ENCODE peak calls at places on chromosomes 16 and 17, in ten cellular contexts. I, W, O, T, D, Z, X, K, Q and J are unnamed samples.

GRCh38 chr17:18896146-18896545 is 38.2 kb downstream of the PRPSAP2 start:
- DNase-seq in I (no peak), W (no peak), O (no peak), T (no peak), D (no peak), Z (no peak), X (no peak), K (no peak), Q (no peak), J (no peak)

GRCh38 chr17:63927464-63928171 is 4.5 kb downstream of the CD79B start:
- DNase-seq in I (no peak), W (no peak), O (no peak), T (no peak), D (no peak), Z (no peak), X (no peak), K (no peak), Q (no peak), J (no peak)

GRCh38 chr17:6305613-6306360 is 129.1 kb downstream of the AIPL1 start:
- DNase-seq in I (no peak), W (no peak), O (no peak), T (no peak), D (no peak), Z (no peak), X (no peak), K (no peak), Q (peak), J (no peak)

GRCh38 chr16:84650062-84650991 is 2.0 kb downstream of the KLHL36 start:
- DNase-seq in I (peak), W (no peak), O (no peak), T (no peak), D (peak), Z (no peak), X (peak), K (peak), Q (no peak), J (no peak)

GRCh38 chr17:47684535-47685193 is 9.3 kb upstream of the TBKBP1 start:
- DNase-seq in I (no peak), W (no peak), O (no peak), T (no peak), D (no peak), Z (no peak), X (no peak), K (no peak), Q (no peak), J (no peak)

GRCh38 chr17:48310748-48311213 is 119.2 kb downstream of the SKAP1 start:
- DNase-seq in I (no peak), W (no peak), O (no peak), T (no peak), D (no peak), Z (no peak), X (no peak), K (no peak), Q (peak), J (no peak)

GRCh38 chr16:24289301-24289700 is 33.2 kb downstream of the CACNG3 start:
- DNase-seq in I (no peak), W (no peak), O (no peak), T (no peak), D (no peak), Z (no peak), X (no peak), K (no peak), Q (no peak), J (no peak)

GRCh38 chr16:80144191-80144590 is 396.6 kb upstream of the DYNLRB2 start:
- DNase-seq in I (peak), W (no peak), O (no peak), T (no peak), D (no peak), Z (no peak), X (no peak), K (no peak), Q (no peak), J (no peak)

GRCh38 chr16:56306690-56307533 is 115.6 kb downstream of the GNAO1 start:
- DNase-seq in I (no peak), W (no peak), O (no peak), T (no peak), D (no peak), Z (no peak), X (no peak), K (no peak), Q (no peak), J (no peak)

GRCh38 chr17:1736348-1737281 is 6.1 kb upstream of the SERPINF2 start:
- DNase-seq in I (peak), W (no peak), O (peak), T (peak), D (peak), Z (no peak), X (peak), K (no peak), Q (peak), J (no peak)

GRCh38 chr17:67069591-67070136 is 25.3 kb downstream of the CACNG1 start:
- DNase-seq in I (no peak), W (no peak), O (no peak), T (no peak), D (no peak), Z (no peak), X (no peak), K (no peak), Q (no peak), J (no peak)

GRCh38 chr16:17232487-17232886 is 238.3 kb downstream of the XYLT1 start:
- DNase-seq in I (no peak), W (no peak), O (no peak), T (no peak), D (no peak), Z (no peak), X (no peak), K (no peak), Q (no peak), J (no peak)

GRCh38 chr16:12390644-12391043 is 413.0 kb downstream of the CPPED1 start:
- DNase-seq in I (peak), W (no peak), O (no peak), T (no peak), D (peak), Z (no peak), X (peak), K (no peak), Q (no peak), J (no peak)

GRCh38 chr16:65178151-65178550 is 56.3 kb upstream of the CDH11 start:
- DNase-seq in I (peak), W (no peak), O (no peak), T (no peak), D (peak), Z (no peak), X (peak), K (no peak), Q (no peak), J (no peak)

GRCh38 chr17:42894283-42895184 is 6.1 kb upstream of the G6PC1 start:
- DNase-seq in I (no peak), W (no peak), O (peak), T (no peak), D (no peak), Z (no peak), X (no peak), K (no peak), Q (no peak), J (no peak)

GRCh38 chr17:31561469-31562412 is 170.3 kb downstream of the RAB11FIP4 start:
- DNase-seq in I (peak), W (no peak), O (no peak), T (no peak), D (no peak), Z (no peak), X (peak), K (no peak), Q (no peak), J (no peak)

GRCh38 chr16:745739-746138 is 4.9 kb upstream of the CIAO3 start:
- DNase-seq in I (no peak), W (no peak), O (no peak), T (no peak), D (no peak), Z (no peak), X (no peak), K (no peak), Q (peak), J (no peak)

GRCh38 chr16:81279375-81279774 is 35.4 kb upstream of the GAN start:
- DNase-seq in I (peak), W (no peak), O (no peak), T (no peak), D (peak), Z (no peak), X (peak), K (no peak), Q (no peak), J (no peak)

GRCh38 chr17:19002191-19002590 is 2.4 kb downstream of the FAM83G start:
- DNase-seq in I (no peak), W (no peak), O (no peak), T (no peak), D (no peak), Z (no peak), X (no peak), K (no peak), Q (no peak), J (no peak)

GRCh38 chr17:82900741-82901140 is 60.9 kb upstream of the ZNF750 start:
- DNase-seq in I (no peak), W (no peak), O (no peak), T (no peak), D (peak), Z (no peak), X (no peak), K (no peak), Q (no peak), J (no peak)

GRCh38 chr17:43645765-43646481 is 15.8 kb downstream of the MEOX1 start:
- DNase-seq in I (peak), W (peak), O (peak), T (peak), D (no peak), Z (no peak), X (peak), K (no peak), Q (no peak), J (no peak)

GRCh38 chr17:58667934-58668597 is 23.8 kb downstream of the TEX14 start:
- DNase-seq in I (peak), W (no peak), O (no peak), T (no peak), D (peak), Z (no peak), X (no peak), K (no peak), Q (no peak), J (no peak)

GRCh38 chr17:78356163-78356713 is 3.6 kb downstream of the SOCS3 start:
- DNase-seq in I (peak), W (no peak), O (no peak), T (no peak), D (peak), Z (no peak), X (peak), K (no peak), Q (no peak), J (peak)

GRCh38 chr17:41267711-41268110 is 2.5 kb downstream of the KRTAP9-6 start:
- DNase-seq in I (no peak), W (no peak), O (no peak), T (no peak), D (no peak), Z (no peak), X (no peak), K (no peak), Q (no peak), J (no peak)

GRCh38 chr17:15660077-15660476 is 24.0 kb downstream of the TRIM16 start:
- DNase-seq in I (no peak), W (no peak), O (no peak), T (peak), D (no peak), Z (no peak), X (no peak), K (no peak), Q (no peak), J (no peak)

GRCh38 chr16:77225182-77225581 is 26.0 kb downstream of the SYCE1L start:
- DNase-seq in I (no peak), W (no peak), O (no peak), T (no peak), D (no peak), Z (no peak), X (no peak), K (no peak), Q (peak), J (no peak)

GRCh38 chr16:2528161-2529060 is 2.8 kb downstream of the CEMP1 start:
- DNase-seq in I (no peak), W (no peak), O (no peak), T (no peak), D (no peak), Z (no peak), X (no peak), K (no peak), Q (no peak), J (no peak)

GRCh38 chr17:5753421-5753820 is 169.1 kb upstream of the NLRP1 start:
- DNase-seq in I (no peak), W (no peak), O (no peak), T (no peak), D (no peak), Z (no peak), X (no peak), K (no peak), Q (no peak), J (no peak)

GRCh38 chr16:82641336-82641984 is 14.7 kb downstream of the CDH13 start:
- DNase-seq in I (peak), W (no peak), O (no peak), T (no peak), D (no peak), Z (no peak), X (peak), K (no peak), Q (no peak), J (no peak)

GRCh38 chr17:31095239-31096105 is 695 bp downstream of the NF1 start:
- DNase-seq in I (peak), W (no peak), O (peak), T (peak), D (no peak), Z (no peak), X (peak), K (no peak), Q (peak), J (peak)

GRCh38 chr16:54355251-54355650 is 68.7 kb upstream of the IRX3 start:
- DNase-seq in I (peak), W (no peak), O (no peak), T (no peak), D (peak), Z (no peak), X (peak), K (no peak), Q (no peak), J (no peak)

DNA sequence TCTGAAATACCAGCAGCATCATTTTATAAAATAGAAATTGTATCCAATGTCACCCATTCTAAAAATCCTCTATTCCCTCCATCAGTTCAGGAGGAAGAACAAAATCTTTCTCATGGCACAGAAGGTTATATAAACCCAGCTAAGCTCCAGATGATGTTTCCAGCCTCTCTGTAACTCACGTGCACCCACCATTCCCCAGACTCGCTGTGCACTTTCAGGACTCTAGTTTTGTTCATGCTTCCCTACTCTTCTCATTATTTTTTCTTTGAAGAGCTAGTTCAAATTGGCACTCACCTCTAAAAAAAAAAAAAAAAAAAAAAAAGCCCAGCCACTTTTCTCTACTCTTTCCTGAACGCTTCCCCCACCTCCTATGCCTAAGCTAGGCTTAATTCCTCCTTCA is 36.0 kb upstream of the SHISA6 start:
- DNase-seq in I (no peak), W (no peak), O (no peak), T (no peak), D (no peak), Z (no peak), X (no peak), K (no peak), Q (no peak), J (no peak)
- TF ChIP-seq CTCF in I (no peak), W (no peak), O (no peak), T (no peak), D (no peak), Z (no peak), X (no peak), K (no peak), Q (no peak), J (no peak)

GRCh38 chr16:57829969-57830360 is 27.7 kb upstream of the KIFC3 start:
- DNase-seq in I (no peak), W (no peak), O (no peak), T (no peak), D (no peak), Z (no peak), X (no peak), K (no peak), Q (no peak), J (no peak)

GRCh38 chr16:57826040-57826434 is 23.7 kb upstream of the KIFC3 start:
- DNase-seq in I (no peak), W (no peak), O (no peak), T (no peak), D (no peak), Z (no peak), X (no peak), K (no peak), Q (no peak), J (no peak)

GRCh38 chr16:57830890-57831484 is 28.7 kb upstream of the KIFC3 start:
- DNase-seq in I (no peak), W (no peak), O (no peak), T (no peak), D (peak), Z (no peak), X (no peak), K (no peak), Q (no peak), J (no peak)

GRCh38 chr16:57826706-57827625 is 24.7 kb upstream of the KIFC3 start:
- DNase-seq in I (no peak), W (no peak), O (peak), T (no peak), D (no peak), Z (no peak), X (no peak), K (no peak), Q (no peak), J (no peak)

DNA sequence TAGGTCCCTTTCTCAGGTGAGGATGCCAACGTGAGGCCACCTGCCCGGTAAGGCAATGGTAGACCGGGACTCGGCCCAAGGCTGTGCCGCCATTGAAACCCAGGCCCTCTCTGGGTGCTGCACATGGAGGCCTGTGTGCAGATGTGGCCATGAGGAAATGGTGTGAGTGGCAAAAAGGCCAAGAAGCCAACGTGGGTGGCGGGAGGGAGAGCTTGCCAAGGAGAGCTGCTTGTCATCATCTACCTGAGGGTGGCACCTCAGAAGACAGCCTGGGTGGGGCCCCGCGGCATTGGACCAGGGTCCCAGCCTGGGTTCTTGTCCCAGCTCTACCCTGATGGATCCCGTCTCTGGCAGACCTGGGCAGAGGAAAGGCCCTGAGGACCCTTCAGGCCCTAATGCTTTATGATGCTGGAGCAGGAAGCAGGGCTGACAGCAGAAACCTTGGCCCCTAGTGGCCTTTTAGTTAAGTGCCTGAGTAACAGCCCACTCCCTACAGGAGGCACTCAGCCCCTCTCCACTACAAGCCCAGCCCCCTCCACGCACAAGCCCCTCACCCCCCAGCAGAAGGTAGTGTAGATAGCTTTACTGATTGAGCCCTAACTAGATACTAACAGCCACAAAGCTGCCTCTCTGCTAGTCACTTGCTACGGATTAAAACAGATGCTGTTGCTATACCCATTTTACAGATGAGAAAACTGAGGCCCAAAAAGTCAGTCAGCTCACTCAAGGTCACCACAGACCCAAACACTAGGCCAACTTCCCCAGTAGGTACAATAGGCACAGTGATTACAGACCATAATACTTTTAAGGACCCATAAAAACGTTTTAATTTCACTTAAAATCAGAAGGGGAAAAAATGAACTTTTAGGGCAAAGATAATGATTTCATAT is 26.2 kb upstream of the KIFC3 start:
- DNase-seq in I (no peak), W (no peak), O (no peak), T (no peak), D (no peak), Z (no peak), X (no peak), K (no peak), Q (no peak), J (no peak)
- TF ChIP-seq CTCF in I (no peak), W (no peak), O (no peak), T (no peak), D (peak), Z (no peak), X (no peak), K (peak), Q (peak), J (no peak)

GRCh38 chr17:80092959-80093358 is 8.4 kb upstream of the GAA start:
- DNase-seq in I (no peak), W (no peak), O (no peak), T (no peak), D (no peak), Z (no peak), X (no peak), K (no peak), Q (no peak), J (no peak)
- TF ChIP-seq CTCF in I (no peak), W (no peak), O (no peak), T (no peak), D (no peak), Z (no peak), X (no peak), K (no peak), Q (no peak), J (no peak)

GRCh38 chr17:39995438-39995837 is 14.8 kb downstream of the PSMD3 start:
- DNase-seq in I (no peak), W (no peak), O (no peak), T (no peak), D (no peak), Z (no peak), X (no peak), K (no peak), Q (no peak), J (no peak)
- TF ChIP-seq CTCF in I (no peak), W (no peak), O (no peak), T (no peak), D (no peak), Z (no peak), X (no peak), K (no peak), Q (no peak), J (no peak)

DNA sequence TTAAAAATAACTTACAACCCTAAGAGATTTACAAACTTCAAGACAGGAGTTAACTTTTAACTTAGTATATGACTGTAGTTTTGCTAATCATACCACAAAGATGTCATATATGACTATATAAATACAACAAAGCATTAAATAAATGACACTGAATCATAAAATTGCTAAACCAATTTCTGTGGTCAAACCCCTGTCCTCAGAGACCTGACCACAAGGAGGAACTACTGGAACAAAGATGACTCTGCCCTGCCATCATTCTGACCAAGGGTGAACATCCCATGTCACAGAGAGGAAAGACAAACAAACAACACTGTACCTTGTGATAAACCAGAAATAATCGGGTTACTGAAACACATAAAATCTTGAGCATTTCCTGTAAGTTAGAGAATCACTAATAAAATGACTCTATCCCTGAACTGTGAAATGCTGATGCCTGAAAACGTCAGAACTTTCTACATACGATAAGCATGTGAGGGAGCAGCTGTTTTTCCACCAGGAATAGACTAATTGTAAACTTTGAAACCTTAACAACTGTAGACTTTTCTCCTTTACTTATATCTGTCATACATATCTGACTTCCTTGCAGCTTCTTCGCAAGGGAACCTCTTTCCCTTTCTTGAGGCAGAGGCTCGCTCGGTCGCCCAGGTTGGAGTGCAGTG is 47.9 kb downstream of the WDR59 start:
- DNase-seq in I (peak), W (no peak), O (no peak), T (no peak), D (peak), Z (no peak), X (peak), K (peak), Q (no peak), J (no peak)
- TF ChIP-seq CTCF in I (no peak), W (no peak), O (no peak), T (no peak), D (no peak), Z (no peak), X (peak), K (peak), Q (no peak), J (no peak)

GRCh38 chr16:86462334-86463084 is 47.8 kb upstream of the FOXF1 start:
- DNase-seq in I (no peak), W (no peak), O (no peak), T (no peak), D (peak), Z (no peak), X (no peak), K (no peak), Q (no peak), J (no peak)
- TF ChIP-seq CTCF in I (no peak), W (no peak), O (no peak), T (no peak), D (no peak), Z (no peak), X (no peak), K (no peak), Q (no peak), J (no peak)

GRCh38 chr17:77161953-77162352 is 21.2 kb downstream of the SEC14L1 start:
- DNase-seq in I (no peak), W (no peak), O (no peak), T (no peak), D (no peak), Z (no peak), X (no peak), K (no peak), Q (no peak), J (no peak)
- TF ChIP-seq CTCF in I (no peak), W (no peak), O (no peak), T (no peak), D (no peak), Z (no peak), X (no peak), K (no peak), Q (no peak), J (no peak)